ENCODE peak calls at places on chromosomes 7 and 10, in eight cellular contexts. V is HFF-Myc, F is bronchial epithelial cell, Y is mammary epithelial cell, K is neural progenitor cell, H is upper lobe of left lung, Z is stomach, X is thoracic aorta. D is an unnamed sample.

GRCh38 chr10:21724695-21725371 is 190.8 kb downstream of the MLLT10 start:
- DNase-seq in V (peak), F (peak), Y (peak), K (peak), H (peak), Z (peak), X (peak), D (no peak)

GRCh38 chr7:141651417-141651816 is 50.5 kb downstream of the DENND11 start:
- DNase-seq in V (no peak), F (no peak), Y (no peak), K (no peak), H (no peak), Z (no peak), X (no peak), D (no peak)

GRCh38 chr10:72309290-72310240 is 35.8 kb downstream of the DDIT4 start:
- DNase-seq in V (no peak), F (no peak), Y (no peak), K (no peak), H (peak), Z (peak), X (no peak), D (no peak)

GRCh38 chr7:44390701-44391100 is 65.3 kb upstream of the CAMK2B start:
- DNase-seq in V (no peak), F (no peak), Y (no peak), K (no peak), H (no peak), Z (peak), X (no peak), D (no peak)

GRCh38 chr10:70866424-70866823 is 21.9 kb downstream of the PCBD1 start:
- DNase-seq in V (no peak), F (peak), Y (peak), K (no peak), H (peak), Z (no peak), X (no peak), D (no peak)

GRCh38 chr7:69365588-69366241 is 232.6 kb upstream of the AUTS2 start:
- DNase-seq in V (no peak), F (no peak), Y (no peak), K (no peak), H (no peak), Z (no peak), X (no peak), D (no peak)

GRCh38 chr10:71031601-71032000 is 143.2 kb upstream of the PCBD1 start:
- DNase-seq in V (no peak), F (no peak), Y (no peak), K (no peak), H (no peak), Z (no peak), X (no peak), D (no peak)

GRCh38 chr10:25557136-25557535 is 376.9 kb upstream of the MYO3A start:
- DNase-seq in V (no peak), F (peak), Y (no peak), K (no peak), H (no peak), Z (no peak), X (no peak), D (no peak)

GRCh38 chr10:130407052-130407451 is 270.9 kb downstream of the GLRX3 start:
- DNase-seq in V (no peak), F (no peak), Y (no peak), K (no peak), H (no peak), Z (no peak), X (no peak), D (no peak)

GRCh38 chr7:126700807-126701604 is 551.7 kb downstream of the GRM8 start:
- DNase-seq in V (peak), F (peak), Y (peak), K (peak), H (peak), Z (no peak), X (no peak), D (peak)

GRCh38 chr10:72066318-72067284 is 21.8 kb downstream of the SPOCK2 start:
- DNase-seq in V (no peak), F (no peak), Y (no peak), K (no peak), H (no peak), Z (no peak), X (no peak), D (no peak)

GRCh38 chr10:130721971-130722370 is 585.8 kb downstream of the GLRX3 start:
- DNase-seq in V (no peak), F (no peak), Y (no peak), K (peak), H (no peak), Z (no peak), X (no peak), D (no peak)

GRCh38 chr7:33062023-33062781 is at the start of gene NT5C3A:
- DNase-seq in V (no peak), F (no peak), Y (peak), K (peak), H (peak), Z (peak), X (no peak), D (no peak)

GRCh38 chr10:127195571-127196226 is 692 bp downstream of the INSYN2A start:
- DNase-seq in V (no peak), F (no peak), Y (peak), K (peak), H (no peak), Z (no peak), X (no peak), D (no peak)

GRCh38 chr10:72243822-72244437 is 27.9 kb upstream of the ASCC1 start:
- DNase-seq in V (peak), F (peak), Y (peak), K (no peak), H (peak), Z (peak), X (no peak), D (no peak)

GRCh38 chr10:13658864-13659685 is 72.3 kb downstream of the PRPF18 start:
- DNase-seq in V (no peak), F (no peak), Y (no peak), K (no peak), H (peak), Z (no peak), X (no peak), D (no peak)

GRCh38 chr7:93997868-93998267 is 6.3 kb downstream of the BET1 start:
- DNase-seq in V (no peak), F (no peak), Y (no peak), K (no peak), H (no peak), Z (no peak), X (no peak), D (no peak)

GRCh38 chr7:18356195-18356645 is 139.3 kb upstream of the HDAC9 start:
- DNase-seq in V (peak), F (peak), Y (peak), K (peak), H (no peak), Z (no peak), X (no peak), D (no peak)

GRCh38 chr10:96378741-96379140 is 19.9 kb upstream of the OPALIN start:
- DNase-seq in V (no peak), F (no peak), Y (no peak), K (no peak), H (no peak), Z (no peak), X (no peak), D (no peak)
- TF ChIP-seq CTCF in V (no peak), F (no peak), Y (no peak), K (no peak), H (no peak), Z (no peak), X (no peak), D (no peak)

GRCh38 chr7:158760936-158761335 is 56.3 kb upstream of the NCAPG2 start:
- DNase-seq in V (no peak), F (no peak), Y (no peak), K (no peak), H (no peak), Z (no peak), X (no peak), D (no peak)
- TF ChIP-seq CTCF in V (no peak), F (peak), Y (peak), K (peak), H (no peak), Z (no peak), X (no peak), D (no peak)

GRCh38 chr10:114437456-114438292 is 33.4 kb upstream of the AFAP1L2 start:
- DNase-seq in V (no peak), F (peak), Y (peak), K (peak), H (no peak), Z (no peak), X (no peak), D (no peak)
- TF ChIP-seq CTCF in V (peak), F (peak), Y (peak), K (peak), H (peak), Z (peak), X (peak), D (no peak)

GRCh38 chr10:97355571-97355975 is 21.0 kb upstream of the FRAT2 start:
- DNase-seq in V (no peak), F (peak), Y (no peak), K (peak), H (peak), Z (peak), X (no peak), D (no peak)
- TF ChIP-seq CTCF in V (peak), F (peak), Y (no peak), K (peak), H (peak), Z (peak), X (peak), D (no peak)

GRCh38 chr7:151631968-151632749 is 112.5 kb upstream of the RHEB start:
- DNase-seq in V (no peak), F (peak), Y (peak), K (peak), H (peak), Z (peak), X (no peak), D (peak)
- TF ChIP-seq CTCF in V (peak), F (no peak), Y (peak), K (peak), H (peak), Z (no peak), X (no peak), D (no peak)

DNA sequence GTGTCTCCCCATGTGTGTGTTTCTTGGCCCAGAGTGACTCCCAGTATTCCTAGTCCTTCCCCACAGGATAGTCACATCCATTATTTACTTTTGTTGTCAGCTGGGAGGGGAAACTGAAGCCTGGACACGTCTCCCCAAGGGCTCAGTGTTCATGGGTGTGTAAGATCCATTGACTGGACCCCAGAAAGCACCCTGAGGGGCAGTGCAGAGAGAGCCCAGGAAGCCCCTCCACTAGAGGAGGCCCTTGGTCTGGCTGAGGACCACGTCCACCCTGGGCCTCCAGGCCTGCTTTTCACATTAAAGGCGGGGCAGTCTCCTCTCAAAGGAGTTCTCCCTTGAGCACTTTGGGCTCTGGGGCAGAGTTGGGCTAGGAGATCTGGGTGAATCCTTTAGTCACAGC is 21.3 kb downstream of the ZNF783 start:
- DNase-seq in V (no peak), F (no peak), Y (no peak), K (no peak), H (no peak), Z (no peak), X (no peak), D (no peak)
- TF ChIP-seq CTCF in V (no peak), F (no peak), Y (no peak), K (no peak), H (no peak), Z (no peak), X (no peak), D (no peak)

DNA sequence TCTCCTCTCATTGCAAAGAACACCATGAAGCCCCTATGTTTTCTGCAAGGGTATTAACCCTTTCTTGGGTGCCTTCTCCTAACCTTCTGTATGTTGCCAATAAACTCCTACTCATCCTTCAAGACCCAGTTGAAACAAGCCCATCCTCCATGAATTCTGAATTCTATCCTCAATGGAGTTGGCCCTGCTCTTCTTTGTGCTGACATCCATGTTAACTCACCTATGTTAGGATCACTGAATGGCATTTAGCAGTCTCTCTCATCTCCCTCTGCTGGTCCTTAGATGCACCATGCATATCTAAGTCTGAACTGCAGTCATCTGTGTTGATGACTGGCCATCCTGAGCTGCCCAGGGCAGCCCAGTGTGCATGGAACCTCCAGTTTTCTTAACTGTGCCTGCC is 129.8 kb downstream of the BUB3 start:
- DNase-seq in V (no peak), F (peak), Y (peak), K (no peak), H (no peak), Z (no peak), X (no peak), D (no peak)
- TF ChIP-seq CTCF in V (no peak), F (peak), Y (no peak), K (peak), H (no peak), Z (no peak), X (no peak), D (no peak)

GRCh38 chr10:126097558-126098215 is 201.3 kb downstream of the FANK1 start:
- DNase-seq in V (no peak), F (no peak), Y (no peak), K (no peak), H (no peak), Z (no peak), X (no peak), D (no peak)
- TF ChIP-seq CTCF in V (peak), F (peak), Y (peak), K (no peak), H (no peak), Z (no peak), X (peak), D (no peak)

GRCh38 chr10:115949282-115949844 is 323.6 kb downstream of the GFRA1 start:
- DNase-seq in V (no peak), F (no peak), Y (no peak), K (no peak), H (no peak), Z (no peak), X (no peak), D (no peak)

GRCh38 chr10:115947104-115947503 is 325.9 kb downstream of the GFRA1 start:
- DNase-seq in V (no peak), F (no peak), Y (no peak), K (no peak), H (no peak), Z (no peak), X (no peak), D (no peak)

GRCh38 chr10:115945696-115946445 is 327.1 kb downstream of the GFRA1 start:
- DNase-seq in V (no peak), F (no peak), Y (no peak), K (no peak), H (no peak), Z (no peak), X (no peak), D (no peak)

GRCh38 chr10:115950320-115950719 is 322.7 kb downstream of the GFRA1 start:
- DNase-seq in V (no peak), F (no peak), Y (no peak), K (no peak), H (no peak), Z (no peak), X (no peak), D (no peak)

GRCh38 chr10:115948415-115948814 is 324.6 kb downstream of the GFRA1 start:
- DNase-seq in V (no peak), F (no peak), Y (no peak), K (peak), H (no peak), Z (no peak), X (no peak), D (no peak)
- TF ChIP-seq CTCF in V (peak), F (no peak), Y (no peak), K (peak), H (peak), Z (no peak), X (peak), D (no peak)

GRCh38 chr10:89413398-89413912 is 913 bp upstream of the IFIT5 start:
- DNase-seq in V (no peak), F (no peak), Y (no peak), K (no peak), H (no peak), Z (no peak), X (no peak), D (no peak)
- TF ChIP-seq CTCF in V (no peak), F (no peak), Y (no peak), K (no peak), H (no peak), Z (no peak), X (no peak), D (no peak)